ENCODE peak calls at places on chromosomes 5 and 9, in six cellular contexts. One of them, this sample, is unnamed.
A peak's percentile ranks its signal among the peaks of the same experiment; 100 is the strongest.

GRCh38 chr9:133584559-133585476 is 24.4 kb downstream of the FAM163B start:
- DNase-seq in suprapubic skin: no peak
- DNase-seq in ovary: no peak
- DNase-seq in neuronal stem cell: no peak
- DNase-seq in aorta: no peak
- DNase-seq in fibroblast of villous mesenchyme: no peak
- DNase-seq in this sample: no peak

GRCh38 chr5:38673671-38674071 is 117.2 kb upstream of the LIFR start:
- DNase-seq in ovary: no peak
- DNase-seq in fibroblast of villous mesenchyme: no peak
- DNase-seq in aorta: no peak
- DNase-seq in neuronal stem cell: no peak
- DNase-seq in suprapubic skin: no peak
- DNase-seq in this sample: no peak

GRCh38 chr9:101191723-101192122 is 163.2 kb downstream of the PLPPR1 start:
- DNase-seq in suprapubic skin: no peak
- DNase-seq in neuronal stem cell: no peak
- DNase-seq in ovary: no peak
- DNase-seq in aorta: no peak
- DNase-seq in fibroblast of villous mesenchyme: no peak
- DNase-seq in this sample: no peak

GRCh38 chr9:14439555-14439954 is 125.6 kb upstream of the NFIB start:
- DNase-seq in neuronal stem cell: no peak
- DNase-seq in fibroblast of villous mesenchyme: no peak
- DNase-seq in suprapubic skin: no peak
- DNase-seq in aorta: no peak
- DNase-seq in ovary: no peak
- DNase-seq in this sample: no peak

GRCh38 chr5:149044453-149045117 is 18.3 kb downstream of the SH3TC2 start:
- DNase-seq in fibroblast of villous mesenchyme: no peak
- DNase-seq in neuronal stem cell: no peak
- DNase-seq in aorta: no peak
- DNase-seq in suprapubic skin: no peak
- DNase-seq in ovary: no peak
- DNase-seq in this sample: no peak

GRCh38 chr5:139658501-139658927 is 10.4 kb downstream of the CXXC5 start:
- DNase-seq in aorta: peak; percentile 82
- DNase-seq in fibroblast of villous mesenchyme: no peak
- DNase-seq in neuronal stem cell: no peak
- DNase-seq in ovary: no peak
- DNase-seq in suprapubic skin: no peak
- DNase-seq in this sample: peak; percentile 43

GRCh38 chr9:80143899-80144298 is 572.1 kb downstream of the TLE4 start:
- DNase-seq in aorta: no peak
- DNase-seq in ovary: no peak
- DNase-seq in fibroblast of villous mesenchyme: no peak
- DNase-seq in neuronal stem cell: no peak
- DNase-seq in suprapubic skin: no peak
- DNase-seq in this sample: no peak

GRCh38 chr5:24855485-24855884 is 210.7 kb upstream of the CDH10 start:
- DNase-seq in suprapubic skin: no peak
- DNase-seq in ovary: no peak
- DNase-seq in aorta: no peak
- DNase-seq in fibroblast of villous mesenchyme: no peak
- DNase-seq in neuronal stem cell: no peak
- DNase-seq in this sample: no peak

GRCh38 chr5:83586874-83587776 is 115.6 kb downstream of the VCAN start:
- DNase-seq in ovary: no peak
- DNase-seq in suprapubic skin: no peak
- DNase-seq in neuronal stem cell: no peak
- DNase-seq in aorta: no peak
- DNase-seq in fibroblast of villous mesenchyme: peak; percentile 83
- DNase-seq in this sample: peak; percentile 22

GRCh38 chr9:131776473-131776872 is 36.6 kb upstream of the RAPGEF1 start:
- DNase-seq in ovary: no peak
- DNase-seq in neuronal stem cell: peak; percentile 71
- DNase-seq in suprapubic skin: no peak
- DNase-seq in fibroblast of villous mesenchyme: peak; percentile 55
- DNase-seq in aorta: no peak
- DNase-seq in this sample: peak; percentile 60

GRCh38 chr9:112184946-112185345 is 9.8 kb upstream of the SUSD1 start:
- DNase-seq in ovary: no peak
- DNase-seq in neuronal stem cell: no peak
- DNase-seq in aorta: no peak
- DNase-seq in suprapubic skin: no peak
- DNase-seq in fibroblast of villous mesenchyme: no peak
- DNase-seq in this sample: no peak

GRCh38 chr5:178121450-178122276 is 8.3 kb downstream of the N4BP3 start:
- DNase-seq in fibroblast of villous mesenchyme: peak; percentile 9
- DNase-seq in suprapubic skin: no peak
- DNase-seq in aorta: no peak
- DNase-seq in neuronal stem cell: no peak
- DNase-seq in ovary: peak; percentile 42
- DNase-seq in this sample: no peak

GRCh38 chr9:27059406-27059805 is 49.6 kb upstream of the TEK start:
- DNase-seq in neuronal stem cell: no peak
- DNase-seq in aorta: no peak
- DNase-seq in fibroblast of villous mesenchyme: no peak
- DNase-seq in ovary: no peak
- DNase-seq in suprapubic skin: no peak
- DNase-seq in this sample: no peak

GRCh38 chr9:134031071-134031470 is 5.8 kb downstream of the BRD3OS start:
- DNase-seq in aorta: no peak
- DNase-seq in suprapubic skin: no peak
- DNase-seq in fibroblast of villous mesenchyme: no peak
- DNase-seq in neuronal stem cell: no peak
- DNase-seq in ovary: peak; percentile 14
- DNase-seq in this sample: no peak

GRCh38 chr9:126514037-126514821 is 99.5 kb upstream of the LMX1B start:
- DNase-seq in aorta: peak; percentile 75
- DNase-seq in ovary: peak; percentile 61
- DNase-seq in fibroblast of villous mesenchyme: peak; percentile 29
- DNase-seq in neuronal stem cell: peak; percentile 69
- DNase-seq in suprapubic skin: peak; percentile 75
- DNase-seq in this sample: peak; percentile 83
- H3K4me3 ChIP-seq in aorta: no peak overlapping the region
- H3K4me3 ChIP-seq in ovary: no peak overlapping the region
- H3K4me3 ChIP-seq in fibroblast of villous mesenchyme: no peak overlapping the region
- H3K4me3 ChIP-seq in neuronal stem cell: no peak overlapping the region
- H3K4me3 ChIP-seq in suprapubic skin: peak overlapping the region; percentile 19
- H3K4me3 ChIP-seq in this sample: no peak overlapping the region

GRCh38 chr5:171392585-171393159 is 5.0 kb downstream of the NPM1 start:
- DNase-seq in aorta: no peak
- DNase-seq in suprapubic skin: no peak
- DNase-seq in fibroblast of villous mesenchyme: no peak
- DNase-seq in neuronal stem cell: no peak
- DNase-seq in ovary: no peak
- DNase-seq in this sample: no peak
- H3K4me3 ChIP-seq in aorta: no peak overlapping the region
- H3K4me3 ChIP-seq in suprapubic skin: no peak overlapping the region
- H3K4me3 ChIP-seq in fibroblast of villous mesenchyme: no peak overlapping the region
- H3K4me3 ChIP-seq in neuronal stem cell: no peak overlapping the region
- H3K4me3 ChIP-seq in ovary: no peak overlapping the region
- H3K4me3 ChIP-seq in this sample: no peak overlapping the region

DNA sequence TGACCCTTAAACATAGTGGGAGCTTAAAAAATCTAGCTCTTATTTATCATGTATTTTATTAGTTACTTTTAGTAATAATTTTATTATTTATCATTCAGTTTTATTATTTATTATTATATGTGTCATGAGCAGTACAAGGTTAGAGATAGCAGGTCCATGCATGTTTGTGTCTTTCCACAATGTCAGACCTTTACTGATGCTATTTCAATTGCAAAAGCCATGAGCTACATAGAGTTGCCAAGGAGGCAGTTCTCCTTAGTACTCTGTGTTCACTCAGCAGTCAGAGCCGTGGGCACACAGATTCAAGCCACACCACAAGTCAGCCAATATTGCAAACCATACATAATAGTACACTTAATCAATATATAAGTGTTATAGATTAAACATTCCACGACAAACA is 157.9 kb upstream of the NTRK2 start:
- DNase-seq in suprapubic skin: no peak
- DNase-seq in fibroblast of villous mesenchyme: no peak
- DNase-seq in aorta: no peak
- DNase-seq in neuronal stem cell: no peak
- DNase-seq in ovary: no peak
- DNase-seq in this sample: no peak
- H3K4me3 ChIP-seq in suprapubic skin: no peak overlapping the region
- H3K4me3 ChIP-seq in fibroblast of villous mesenchyme: no peak overlapping the region
- H3K4me3 ChIP-seq in aorta: no peak overlapping the region
- H3K4me3 ChIP-seq in neuronal stem cell: no peak overlapping the region
- H3K4me3 ChIP-seq in ovary: no peak overlapping the region
- H3K4me3 ChIP-seq in this sample: no peak overlapping the region

DNA sequence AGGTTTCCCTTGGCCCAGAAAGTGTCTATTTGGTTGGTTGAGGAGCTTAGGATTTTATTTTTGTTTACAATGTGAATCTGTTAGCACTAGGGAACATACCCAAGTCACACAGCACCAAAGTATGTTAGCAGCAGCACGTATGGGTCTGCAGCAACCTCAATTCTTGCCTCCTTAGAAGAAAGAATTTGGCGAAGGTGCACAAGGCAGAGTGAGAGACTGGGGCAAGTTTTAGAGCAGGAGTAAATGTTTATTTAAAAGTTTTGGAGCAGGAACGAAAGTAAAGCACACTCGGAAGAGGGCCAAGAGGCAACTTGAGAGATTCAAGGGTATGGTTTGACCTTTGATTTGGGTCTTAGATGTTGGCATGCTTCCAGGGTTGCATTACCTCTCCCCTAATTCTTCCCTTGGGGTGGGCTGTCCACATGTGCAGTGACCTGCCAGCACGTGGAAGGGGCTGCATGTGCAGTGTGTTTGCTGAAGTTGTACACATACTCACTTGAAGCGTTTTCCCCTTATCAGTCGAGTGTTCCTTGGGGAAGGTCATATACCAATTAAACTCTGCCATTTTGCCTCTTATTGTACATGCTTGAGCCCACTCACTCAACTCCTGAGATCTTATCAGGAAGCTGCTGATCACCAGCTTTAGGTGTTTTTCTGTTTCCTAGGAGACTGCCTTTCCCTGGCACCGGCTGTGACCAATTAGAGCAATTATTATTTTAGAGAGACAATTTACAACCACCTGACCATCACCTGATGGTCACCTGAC is 64.9 kb upstream of the SHC3 start:
- DNase-seq in ovary: no peak
- DNase-seq in aorta: no peak
- DNase-seq in neuronal stem cell: no peak
- DNase-seq in suprapubic skin: no peak
- DNase-seq in fibroblast of villous mesenchyme: no peak
- DNase-seq in this sample: no peak
- H3K4me3 ChIP-seq in ovary: no peak overlapping the region
- H3K4me3 ChIP-seq in aorta: no peak overlapping the region
- H3K4me3 ChIP-seq in neuronal stem cell: no peak overlapping the region
- H3K4me3 ChIP-seq in suprapubic skin: no peak overlapping the region
- H3K4me3 ChIP-seq in fibroblast of villous mesenchyme: no peak overlapping the region
- H3K4me3 ChIP-seq in this sample: no peak overlapping the region